ENCODE peak calls at places on chromosome 1, in four cellular contexts. O, P, V and E are unnamed samples.

GRCh38 chr1:180278791-180279432 is 48.8 kb downstream of the LHX4 start:
- DNase-seq in O (no peak), P (no peak), V (no peak), E (no peak)

GRCh38 chr1:3743826-3744225 is 8.4 kb upstream of the CCDC27 start:
- DNase-seq in O (no peak), P (no peak), V (no peak), E (no peak)

GRCh38 chr1:60423181-60423780 is 349.7 kb upstream of the C1orf87 start:
- DNase-seq in O (no peak), P (no peak), V (peak), E (peak)

GRCh38 chr1:113128116-113128515 is 55.1 kb downstream of the LRIG2 start:
- DNase-seq in O (no peak), P (no peak), V (no peak), E (no peak)

GRCh38 chr1:222454782-222455181 is 93.1 kb downstream of the HHIPL2 start:
- DNase-seq in O (peak), P (no peak), V (no peak), E (no peak)

GRCh38 chr1:117985239-117985638 is 55.7 kb downstream of the WDR3 start:
- DNase-seq in O (no peak), P (no peak), V (no peak), E (peak)

GRCh38 chr1:46477153-46477929 is 12.3 kb upstream of the DMBX1 start:
- DNase-seq in O (peak), P (peak), V (peak), E (peak)

GRCh38 chr1:89994231-89994804 is 592 bp upstream of the ZNF326 start:
- DNase-seq in O (peak), P (peak), V (no peak), E (no peak)

GRCh38 chr1:64975127-64975526 is 8.8 kb upstream of the JAK1 start:
- DNase-seq in O (no peak), P (no peak), V (no peak), E (no peak)

GRCh38 chr1:171251042-171251740 is 2.9 kb downstream of the FMO1 start:
- DNase-seq in O (peak), P (no peak), V (no peak), E (peak)

GRCh38 chr1:199089393-199090122 is 450.7 kb downstream of the PTPRC start:
- DNase-seq in O (no peak), P (no peak), V (no peak), E (no peak)

GRCh38 chr1:6694126-6694713 is 7.4 kb downstream of the DNAJC11 start:
- DNase-seq in O (no peak), P (no peak), V (no peak), E (no peak)

GRCh38 chr1:68479501-68479900 is 17.4 kb downstream of the DEPDC1 start:
- DNase-seq in O (no peak), P (no peak), V (no peak), E (no peak)

GRCh38 chr1:230064283-230064682 is 2.8 kb upstream of the GALNT2 start:
- DNase-seq in O (no peak), P (no peak), V (no peak), E (no peak)

GRCh38 chr1:57591854-57592253 is 168.0 kb upstream of the DAB1 start:
- DNase-seq in O (no peak), P (no peak), V (no peak), E (no peak)

GRCh38 chr1:205312866-205313680 is 8.5 kb downstream of the NUAK2 start:
- DNase-seq in O (no peak), P (no peak), V (no peak), E (no peak)

GRCh38 chr1:205314986-205315618 is 6.4 kb downstream of the NUAK2 start:
- DNase-seq in O (no peak), P (no peak), V (no peak), E (no peak)

GRCh38 chr1:205309741-205310140 is 11.8 kb downstream of the NUAK2 start:
- DNase-seq in O (no peak), P (no peak), V (no peak), E (no peak)

GRCh38 chr1:205313681-205314308 is 7.8 kb downstream of the NUAK2 start:
- DNase-seq in O (peak), P (peak), V (peak), E (peak)

GRCh38 chr1:205310981-205311704 is 10.4 kb downstream of the NUAK2 start:
- DNase-seq in O (no peak), P (no peak), V (no peak), E (no peak)
- H3K4me3 ChIP-seq in O (no peak), P (no peak), V (no peak), E (no peak)

GRCh38 chr1:28439320-28439719 is 66.5 kb upstream of the RCC1 start:
- DNase-seq in O (no peak), P (no peak), V (no peak), E (no peak)

GRCh38 chr1:28436211-28436769 is 66.8 kb downstream of the PHACTR4 start:
- DNase-seq in O (no peak), P (no peak), V (no peak), E (no peak)

GRCh38 chr1:28441674-28442073 is 64.2 kb upstream of the RCC1 start:
- DNase-seq in O (no peak), P (no peak), V (no peak), E (no peak)

GRCh38 chr1:28437924-28438699 is 67.7 kb upstream of the RCC1 start:
- DNase-seq in O (peak), P (peak), V (peak), E (peak)

GRCh38 chr1:28437260-28437923 is 67.9 kb downstream of the PHACTR4 start:
- DNase-seq in O (peak), P (no peak), V (peak), E (peak)
- H3K4me3 ChIP-seq in O (no peak), P (peak), V (no peak), E (no peak)

DNA sequence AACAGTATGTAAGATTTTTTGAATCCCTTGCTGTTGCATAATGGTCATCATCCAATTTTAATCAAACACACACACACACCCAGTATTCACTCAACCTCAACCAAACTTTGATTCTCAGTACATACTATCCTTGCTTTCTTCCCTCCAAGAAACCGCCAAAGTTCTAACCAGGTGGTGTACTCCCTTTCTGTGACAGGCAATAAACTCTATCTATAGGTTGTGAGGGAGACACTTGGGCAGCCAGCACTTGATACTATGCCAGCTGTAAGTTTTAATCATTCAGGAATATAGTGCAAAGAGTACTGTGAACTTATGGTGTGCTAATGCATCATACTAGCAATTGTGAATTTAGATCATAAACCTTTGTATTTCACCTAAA is 121.9 kb downstream of the AKT3 start:
- DNase-seq in O (no peak), P (no peak), V (no peak), E (no peak)
- H3K4me3 ChIP-seq in O (no peak), P (no peak), V (no peak), E (no peak)

GRCh38 chr1:107804746-107805145 is 160.2 kb downstream of the VAV3 start:
- DNase-seq in O (no peak), P (no peak), V (no peak), E (no peak)
- H3K4me3 ChIP-seq in O (no peak), P (no peak), V (no peak), E (no peak)

GRCh38 chr1:186511761-186512637 is 51.1 kb upstream of the PDC start:
- DNase-seq in O (no peak), P (no peak), V (no peak), E (no peak)
- H3K4me3 ChIP-seq in O (no peak), P (no peak), V (no peak), E (no peak)